ENCODE peak calls at places on chromosomes 1 and 21, in four cellular contexts. One of them, this sample, is unnamed.

GRCh38 chr21:37561941-37562919 is 195.7 kb downstream of the DYRK1A start:
- DNase-seq in GM10248: no peak
- DNase-seq in activated CD8-positive, alpha-beta T cell treated with anti-CD3 and anti-CD28 coated beads for 36 hours: no peak
- DNase-seq in NCI-H1105 treated with DMSO at 0.1 percent for 48 hours: no peak
- DNase-seq in this sample: no peak

GRCh38 chr1:198088360-198089071 is 68.3 kb upstream of the NEK7 start:
- DNase-seq in NCI-H1105 treated with DMSO at 0.1 percent for 48 hours: peak
- DNase-seq in activated CD8-positive, alpha-beta T cell treated with anti-CD3 and anti-CD28 coated beads for 36 hours: no peak
- DNase-seq in GM10248: peak
- DNase-seq in this sample: peak

GRCh38 chr1:228723287-228723686 is 12.0 kb upstream of the RHOU start:
- DNase-seq in activated CD8-positive, alpha-beta T cell treated with anti-CD3 and anti-CD28 coated beads for 36 hours: no peak
- DNase-seq in NCI-H1105 treated with DMSO at 0.1 percent for 48 hours: no peak
- DNase-seq in GM10248: no peak
- DNase-seq in this sample: no peak

GRCh38 chr21:16013570-16013969 is 283.8 kb downstream of the USP25 start:
- DNase-seq in GM10248: no peak
- DNase-seq in NCI-H1105 treated with DMSO at 0.1 percent for 48 hours: peak
- DNase-seq in activated CD8-positive, alpha-beta T cell treated with anti-CD3 and anti-CD28 coated beads for 36 hours: no peak
- DNase-seq in this sample: no peak

GRCh38 chr1:91099746-91100621 is 78.1 kb upstream of the ZNF644 start:
- DNase-seq in NCI-H1105 treated with DMSO at 0.1 percent for 48 hours: no peak
- DNase-seq in GM10248: no peak
- DNase-seq in activated CD8-positive, alpha-beta T cell treated with anti-CD3 and anti-CD28 coated beads for 36 hours: peak
- DNase-seq in this sample: no peak

GRCh38 chr1:99438656-99439055 is 174.4 kb downstream of the PLPPR4 start:
- DNase-seq in activated CD8-positive, alpha-beta T cell treated with anti-CD3 and anti-CD28 coated beads for 36 hours: no peak
- DNase-seq in GM10248: no peak
- DNase-seq in NCI-H1105 treated with DMSO at 0.1 percent for 48 hours: no peak
- DNase-seq in this sample: no peak

GRCh38 chr1:56123421-56123820 is 455.9 kb downstream of the PLPP3 start:
- DNase-seq in activated CD8-positive, alpha-beta T cell treated with anti-CD3 and anti-CD28 coated beads for 36 hours: no peak
- DNase-seq in NCI-H1105 treated with DMSO at 0.1 percent for 48 hours: no peak
- DNase-seq in GM10248: no peak
- DNase-seq in this sample: no peak

GRCh38 chr1:157517026-157517425 is 35.3 kb downstream of the FCRL5 start:
- DNase-seq in activated CD8-positive, alpha-beta T cell treated with anti-CD3 and anti-CD28 coated beads for 36 hours: no peak
- DNase-seq in GM10248: no peak
- DNase-seq in NCI-H1105 treated with DMSO at 0.1 percent for 48 hours: no peak
- DNase-seq in this sample: no peak

GRCh38 chr1:107076846-107077245 is 20.4 kb downstream of the PRMT6 start:
- DNase-seq in GM10248: no peak
- DNase-seq in activated CD8-positive, alpha-beta T cell treated with anti-CD3 and anti-CD28 coated beads for 36 hours: no peak
- DNase-seq in NCI-H1105 treated with DMSO at 0.1 percent for 48 hours: no peak
- DNase-seq in this sample: no peak

This sample was measured in germinal center.